ENCODE peak calls at places on chromosomes 4 and X, in ten cellular contexts. One of them, this sample, is unnamed.

GRCh38 chrX:151970661-151971060 is 3.8 kb downstream of the GABRE start:
- DNase-seq in NCI-H2029 treated with DMSO at 0.1 percent for 48 hours: no peak
- DNase-seq in foreskin keratinocyte: no peak
- DNase-seq in SK-N-SH: no peak
- DNase-seq in astrocyte of the spinal cord: peak
- DNase-seq in amygdala: no peak
- DNase-seq in lower leg skin: peak
- DNase-seq in effector CD4-positive, alpha-beta T cell: no peak
- DNase-seq in central memory CD4-positive, alpha-beta T cell: no peak
- DNase-seq in SK-MEL-5: peak
- DNase-seq in this sample: no peak

GRCh38 chr4:142687547-142688275 is 158.4 kb downstream of the INPP4B start:
- DNase-seq in astrocyte of the spinal cord: no peak
- DNase-seq in effector CD4-positive, alpha-beta T cell: no peak
- DNase-seq in NCI-H2029 treated with DMSO at 0.1 percent for 48 hours: no peak
- DNase-seq in SK-MEL-5: no peak
- DNase-seq in foreskin keratinocyte: no peak
- DNase-seq in amygdala: no peak
- DNase-seq in SK-N-SH: no peak
- DNase-seq in lower leg skin: no peak
- DNase-seq in central memory CD4-positive, alpha-beta T cell: no peak
- DNase-seq in this sample: no peak

GRCh38 chrX:31266172-31267076 is 194.6 kb upstream of the FTHL17 start:
- DNase-seq in SK-MEL-5: peak
- DNase-seq in NCI-H2029 treated with DMSO at 0.1 percent for 48 hours: no peak
- DNase-seq in astrocyte of the spinal cord: peak
- DNase-seq in SK-N-SH: peak
- DNase-seq in amygdala: peak
- DNase-seq in foreskin keratinocyte: no peak
- DNase-seq in central memory CD4-positive, alpha-beta T cell: no peak
- DNase-seq in effector CD4-positive, alpha-beta T cell: no peak
- DNase-seq in lower leg skin: peak
- DNase-seq in this sample: peak

GRCh38 chr4:81919238-81919637 is 447.5 kb upstream of the RASGEF1B start:
- DNase-seq in astrocyte of the spinal cord: no peak
- DNase-seq in effector CD4-positive, alpha-beta T cell: no peak
- DNase-seq in foreskin keratinocyte: no peak
- DNase-seq in SK-MEL-5: peak
- DNase-seq in lower leg skin: no peak
- DNase-seq in NCI-H2029 treated with DMSO at 0.1 percent for 48 hours: no peak
- DNase-seq in SK-N-SH: peak
- DNase-seq in amygdala: no peak
- DNase-seq in central memory CD4-positive, alpha-beta T cell: no peak
- DNase-seq in this sample: peak

GRCh38 chr4:53066155-53066554 is 204.0 kb downstream of the RASL11B start:
- DNase-seq in astrocyte of the spinal cord: no peak
- DNase-seq in foreskin keratinocyte: no peak
- DNase-seq in effector CD4-positive, alpha-beta T cell: no peak
- DNase-seq in SK-MEL-5: no peak
- DNase-seq in lower leg skin: no peak
- DNase-seq in central memory CD4-positive, alpha-beta T cell: no peak
- DNase-seq in NCI-H2029 treated with DMSO at 0.1 percent for 48 hours: no peak
- DNase-seq in amygdala: no peak
- DNase-seq in SK-N-SH: no peak
- DNase-seq in this sample: no peak

GRCh38 chr4:79917246-79917645 is 155.8 kb downstream of the ANTXR2 start:
- DNase-seq in foreskin keratinocyte: no peak
- DNase-seq in amygdala: no peak
- DNase-seq in astrocyte of the spinal cord: peak
- DNase-seq in central memory CD4-positive, alpha-beta T cell: peak
- DNase-seq in effector CD4-positive, alpha-beta T cell: peak
- DNase-seq in SK-N-SH: no peak
- DNase-seq in SK-MEL-5: peak
- DNase-seq in lower leg skin: no peak
- DNase-seq in NCI-H2029 treated with DMSO at 0.1 percent for 48 hours: no peak
- DNase-seq in this sample: peak

GRCh38 chr4:182807346-182807745 is 109.8 kb downstream of the DCTD start:
- DNase-seq in lower leg skin: no peak
- DNase-seq in effector CD4-positive, alpha-beta T cell: no peak
- DNase-seq in SK-N-SH: no peak
- DNase-seq in NCI-H2029 treated with DMSO at 0.1 percent for 48 hours: no peak
- DNase-seq in astrocyte of the spinal cord: no peak
- DNase-seq in amygdala: no peak
- DNase-seq in SK-MEL-5: no peak
- DNase-seq in foreskin keratinocyte: no peak
- DNase-seq in central memory CD4-positive, alpha-beta T cell: no peak
- DNase-seq in this sample: no peak

GRCh38 chrX:134868766-134869495 is 121.9 kb upstream of the SMIM10 start:
- DNase-seq in foreskin keratinocyte: peak
- DNase-seq in central memory CD4-positive, alpha-beta T cell: no peak
- DNase-seq in amygdala: no peak
- DNase-seq in SK-MEL-5: no peak
- DNase-seq in effector CD4-positive, alpha-beta T cell: no peak
- DNase-seq in astrocyte of the spinal cord: peak
- DNase-seq in SK-N-SH: no peak
- DNase-seq in lower leg skin: no peak
- DNase-seq in NCI-H2029 treated with DMSO at 0.1 percent for 48 hours: no peak
- DNase-seq in this sample: no peak

GRCh38 chr4:126778348-126778747 is 854.4 kb upstream of the INTU start:
- DNase-seq in astrocyte of the spinal cord: peak
- DNase-seq in effector CD4-positive, alpha-beta T cell: no peak
- DNase-seq in lower leg skin: no peak
- DNase-seq in NCI-H2029 treated with DMSO at 0.1 percent for 48 hours: no peak
- DNase-seq in central memory CD4-positive, alpha-beta T cell: no peak
- DNase-seq in SK-MEL-5: no peak
- DNase-seq in SK-N-SH: no peak
- DNase-seq in foreskin keratinocyte: no peak
- DNase-seq in amygdala: no peak
- DNase-seq in this sample: no peak

GRCh38 chr4:2251073-2251794 is 9.3 kb upstream of the HAUS3 start:
- DNase-seq in central memory CD4-positive, alpha-beta T cell: no peak
- DNase-seq in SK-N-SH: peak
- DNase-seq in NCI-H2029 treated with DMSO at 0.1 percent for 48 hours: no peak
- DNase-seq in astrocyte of the spinal cord: no peak
- DNase-seq in lower leg skin: peak
- DNase-seq in foreskin keratinocyte: no peak
- DNase-seq in effector CD4-positive, alpha-beta T cell: peak
- DNase-seq in SK-MEL-5: no peak
- DNase-seq in amygdala: no peak
- DNase-seq in this sample: no peak

GRCh38 chr4:17327587-17327986 is 184.3 kb downstream of the QDPR start:
- DNase-seq in astrocyte of the spinal cord: no peak
- DNase-seq in SK-N-SH: no peak
- DNase-seq in foreskin keratinocyte: no peak
- DNase-seq in lower leg skin: no peak
- DNase-seq in NCI-H2029 treated with DMSO at 0.1 percent for 48 hours: no peak
- DNase-seq in central memory CD4-positive, alpha-beta T cell: no peak
- DNase-seq in effector CD4-positive, alpha-beta T cell: no peak
- DNase-seq in amygdala: no peak
- DNase-seq in SK-MEL-5: no peak
- DNase-seq in this sample: no peak

GRCh38 chr4:5292091-5292490 is 240.8 kb downstream of the STK32B start:
- DNase-seq in foreskin keratinocyte: no peak
- DNase-seq in astrocyte of the spinal cord: no peak
- DNase-seq in NCI-H2029 treated with DMSO at 0.1 percent for 48 hours: no peak
- DNase-seq in amygdala: no peak
- DNase-seq in effector CD4-positive, alpha-beta T cell: no peak
- DNase-seq in central memory CD4-positive, alpha-beta T cell: no peak
- DNase-seq in SK-MEL-5: no peak
- DNase-seq in lower leg skin: no peak
- DNase-seq in SK-N-SH: no peak
- DNase-seq in this sample: no peak

GRCh38 chr4:101337688-101338087 is 9.6 kb downstream of the PPP3CA start:
- DNase-seq in SK-N-SH: no peak
- DNase-seq in effector CD4-positive, alpha-beta T cell: no peak
- DNase-seq in amygdala: no peak
- DNase-seq in foreskin keratinocyte: no peak
- DNase-seq in astrocyte of the spinal cord: peak
- DNase-seq in NCI-H2029 treated with DMSO at 0.1 percent for 48 hours: no peak
- DNase-seq in SK-MEL-5: no peak
- DNase-seq in lower leg skin: no peak
- DNase-seq in central memory CD4-positive, alpha-beta T cell: no peak
- DNase-seq in this sample: no peak